ENCODE peak calls at places on chromosome 22, in five cellular contexts. E, B, S, H and J are unnamed samples.

GRCh38 chr22:28268845-28269244 is 349.8 kb upstream of the PITPNB start:
- DNase-seq in H (no peak), E (no peak), B (no peak), S (no peak), J (no peak)

GRCh38 chr22:30325724-30326703 is 727 bp downstream of the TBC1D10A start:
- DNase-seq in S (no peak), B (no peak), H (peak), E (no peak), J (peak)

GRCh38 chr22:32661296-32661695 is 140.2 kb upstream of the TIMP3 start:
- DNase-seq in H (peak), B (peak), E (no peak), S (no peak), J (peak)

GRCh38 chr22:25212337-25212736 is 7.1 kb upstream of the CRYBB2 start:
- DNase-seq in E (no peak), B (no peak), S (no peak), H (no peak), J (no peak)

GRCh38 chr22:44396727-44397722 is 84.3 kb upstream of the SHISAL1 start:
- DNase-seq in E (no peak), S (no peak), B (no peak), H (peak), J (no peak)

GRCh38 chr22:38345782-38346181 is 28.5 kb upstream of the CSNK1E start:
- DNase-seq in S (no peak), B (no peak), H (no peak), E (no peak), J (no peak)

GRCh38 chr22:23248583-23248982 is 68.3 kb downstream of the BCR start:
- DNase-seq in H (peak), S (no peak), B (peak), E (no peak), J (no peak)

GRCh38 chr22:30423296-30423958 is 2.1 kb upstream of the MTFP1 start:
- DNase-seq in B (no peak), E (peak), H (peak), S (no peak), J (no peak)

GRCh38 chr22:27635852-27636251 is 165.7 kb downstream of the MN1 start:
- DNase-seq in H (no peak), B (no peak), S (no peak), E (no peak), J (no peak)

GRCh38 chr22:23243006-23243573 is 62.8 kb downstream of the BCR start:
- DNase-seq in H (no peak), S (no peak), E (peak), B (no peak), J (no peak)

GRCh38 chr22:50083462-50084081 is 1.7 kb downstream of the MLC1 start:
- DNase-seq in E (no peak), B (no peak), S (no peak), H (no peak), J (no peak)

GRCh38 chr22:44549701-44550100 is 51.7 kb upstream of the RTL6 start:
- DNase-seq in B (no peak), H (no peak), E (no peak), S (no peak), J (no peak)